ENCODE peak calls at places on chromosome 17, in four cellular contexts. L is activated CD4-positive, alpha-beta T cell treated with anti-CD3 and anti-CD28 coated beads, Interleukin-2, amount 10 ng/mL, durations not matched to agents 7 days and 5 days; F is NCI-H1930; T is GM03348. E is an unnamed sample.

GRCh38 chr17:30969989-30970680 is 704 bp upstream of the RNF135 start:
- DNase-seq in L (peak), F (no peak), T (peak), E (peak)

GRCh38 chr17:46195939-46196338 is 2.7 kb upstream of the KANSL1 start:
- DNase-seq in T (no peak), L (no peak), F (no peak), E (no peak)

GRCh38 chr17:5794881-5795486 is 210.7 kb upstream of the NLRP1 start:
- DNase-seq in L (no peak), F (no peak), T (no peak), E (no peak)

GRCh38 chr17:77182205-77182604 is 41.4 kb downstream of the SEC14L1 start:
- DNase-seq in T (no peak), F (no peak), L (no peak), E (peak)

GRCh38 chr17:6927290-6927844 is 68.5 kb upstream of the ALOX12 start:
- DNase-seq in F (no peak), L (no peak), T (peak), E (no peak)

GRCh38 chr17:76079577-76080206 is 710 bp downstream of the ZACN start:
- DNase-seq in T (no peak), L (no peak), F (no peak), E (no peak)

GRCh38 chr17:51391992-51392654 is 131.8 kb downstream of the UTP18 start:
- DNase-seq in L (no peak), F (no peak), T (no peak), E (no peak)

GRCh38 chr17:1179635-1180433 is at the start of gene ABR:
- DNase-seq in L (peak), F (peak), T (peak), E (no peak)

GRCh38 chr17:78717431-78717980 is 64.6 kb downstream of the CYTH1 start:
- DNase-seq in L (no peak), F (no peak), T (peak), E (no peak)

GRCh38 chr17:77126519-77126918 is 14.2 kb upstream of the SEC14L1 start:
- DNase-seq in L (no peak), T (no peak), F (no peak), E (no peak)

GRCh38 chr17:4483012-4483840 is 15.5 kb upstream of the SPNS2 start:
- DNase-seq in F (no peak), L (no peak), T (no peak), E (no peak)

GRCh38 chr17:80717661-80718060 is 173.0 kb downstream of the RPTOR start:
- DNase-seq in T (no peak), L (no peak), F (no peak), E (no peak)

GRCh38 chr17:18219016-18219415 is 6.4 kb upstream of the LLGL1 start:
- DNase-seq in F (no peak), L (no peak), T (peak), E (no peak)

GRCh38 chr17:1590747-1591473 is 28.3 kb upstream of the PITPNA start:
- DNase-seq in T (no peak), F (no peak), L (no peak), E (no peak)

GRCh38 chr17:2689411-2690164 is 22.0 kb downstream of the CLUH start:
- DNase-seq in F (no peak), L (peak), T (peak), E (no peak)

GRCh38 chr17:3870871-3871306 is 22.0 kb downstream of the CAMKK1 start:
- DNase-seq in T (no peak), L (peak), F (no peak), E (peak)

GRCh38 chr17:77609553-77610517 is 348.7 kb upstream of the TNRC6C start:
- DNase-seq in F (no peak), T (no peak), L (peak), E (peak)